ENCODE peak calls at places on chromosomes 11 and 22, in four cellular contexts. One of them, this sample, is unnamed.

GRCh38 chr11:88448131-88448530 is 110.6 kb upstream of the CTSC start:
- DNase-seq in H1: no peak
- DNase-seq in GM12878: no peak
- DNase-seq in HCT116: no peak
- DNase-seq in this sample: no peak

GRCh38 chr11:24249921-24250320 is 246.9 kb upstream of the LUZP2 start:
- DNase-seq in H1: no peak
- DNase-seq in GM12878: no peak
- DNase-seq in HCT116: no peak
- DNase-seq in this sample: no peak

GRCh38 chr11:62449451-62449851 is 30.6 kb downstream of the SCGB1A1 start:
- DNase-seq in H1: no peak
- DNase-seq in GM12878: no peak
- DNase-seq in HCT116: no peak
- DNase-seq in this sample: no peak

GRCh38 chr11:62466444-62466843 is 47.6 kb downstream of the SCGB1A1 start:
- DNase-seq in H1: no peak
- DNase-seq in GM12878: no peak
- DNase-seq in HCT116: no peak
- DNase-seq in this sample: peak; percentile 47

GRCh38 chr11:12845739-12846358 is 163.3 kb upstream of the RASSF10 start:
- DNase-seq in H1: no peak
- DNase-seq in GM12878: no peak
- DNase-seq in HCT116: no peak
- DNase-seq in this sample: peak; percentile 58

GRCh38 chr11:69278091-69278867 is 15.7 kb upstream of the MYEOV start:
- DNase-seq in H1: no peak
- DNase-seq in GM12878: no peak
- DNase-seq in HCT116: no peak
- DNase-seq in this sample: no peak

GRCh38 chr11:102453286-102453797 is 777 bp upstream of the TMEM123 start:
- DNase-seq in H1: no peak
- DNase-seq in GM12878: no peak
- DNase-seq in HCT116: no peak
- DNase-seq in this sample: peak; percentile 30

GRCh38 chr11:9858822-9859221 is 194.9 kb downstream of the SWAP70 start:
- DNase-seq in H1: no peak
- DNase-seq in GM12878: no peak
- DNase-seq in HCT116: no peak
- DNase-seq in this sample: peak; percentile 11

GRCh38 chr11:34366522-34366921 is 8.7 kb upstream of the ABTB2 start:
- DNase-seq in H1: no peak
- DNase-seq in GM12878: no peak
- DNase-seq in HCT116: peak; percentile 73
- DNase-seq in this sample: peak; percentile 60

GRCh38 chr11:74739546-74740270 is 8.5 kb upstream of the CHRDL2 start:
- DNase-seq in H1: peak; percentile 46
- DNase-seq in GM12878: no peak
- DNase-seq in HCT116: peak; percentile 41
- DNase-seq in this sample: peak; percentile 80

GRCh38 chr11:2287102-2287501 is 14.6 kb downstream of the C11orf21 start:
- DNase-seq in H1: no peak
- DNase-seq in GM12878: no peak
- DNase-seq in HCT116: no peak
- DNase-seq in this sample: no peak

GRCh38 chr11:117825538-117826359 is 1.2 kb upstream of the FXYD2 start:
- DNase-seq in H1: no peak
- DNase-seq in GM12878: no peak
- DNase-seq in HCT116: no peak
- DNase-seq in this sample: no peak

GRCh38 chr11:60485987-60486386 is 6.6 kb upstream of the MS4A12 start:
- DNase-seq in H1: no peak
- DNase-seq in GM12878: peak; percentile 86
- DNase-seq in HCT116: peak; percentile 79
- DNase-seq in this sample: peak; percentile 64

GRCh38 chr11:102940714-102941588 is 14.6 kb downstream of the MMP13 start:
- DNase-seq in H1: peak; percentile 7
- DNase-seq in GM12878: peak; percentile 37
- DNase-seq in HCT116: peak; percentile 70
- DNase-seq in this sample: peak; percentile 63

GRCh38 chr11:8283510-8284272 is 20.0 kb upstream of the LMO1 start:
- DNase-seq in H1: no peak
- DNase-seq in GM12878: no peak
- DNase-seq in HCT116: no peak
- DNase-seq in this sample: peak; percentile 29

GRCh38 chr22:41992496-41992895 is 6.1 kb upstream of the WBP2NL start:
- DNase-seq in H1: no peak
- DNase-seq in GM12878: no peak
- DNase-seq in HCT116: no peak
- DNase-seq in this sample: no peak

GRCh38 chr22:29482253-29482652 is 2.2 kb downstream of the NEFH start:
- DNase-seq in H1: no peak
- DNase-seq in GM12878: no peak
- DNase-seq in HCT116: no peak
- DNase-seq in this sample: no peak

GRCh38 chr11:45688472-45689033 is 23.1 kb upstream of the CHST1 start:
- DNase-seq in H1: no peak
- DNase-seq in GM12878: no peak
- DNase-seq in HCT116: no peak
- DNase-seq in this sample: no peak

GRCh38 chr11:62922653-62923371 is 1.6 kb upstream of the CHRM1 start:
- DNase-seq in H1: no peak
- DNase-seq in GM12878: no peak
- DNase-seq in HCT116: no peak
- DNase-seq in this sample: peak; percentile 79

GRCh38 chr11:92911478-92911877 is 58.0 kb upstream of the MTNR1B start:
- DNase-seq in H1: no peak
- DNase-seq in GM12878: no peak
- DNase-seq in HCT116: no peak
- DNase-seq in this sample: no peak

GRCh38 chr11:82315093-82315492 is 418.6 kb downstream of the FAM181B start:
- DNase-seq in H1: peak; percentile 15
- DNase-seq in GM12878: no peak
- DNase-seq in HCT116: no peak
- DNase-seq in this sample: no peak

GRCh38 chr11:116189378-116190170 is 583.2 kb downstream of the BUD13 start:
- DNase-seq in H1: no peak
- DNase-seq in GM12878: no peak
- DNase-seq in HCT116: no peak
- DNase-seq in this sample: no peak

GRCh38 chr11:70087446-70088167 is 9.5 kb downstream of the ANO1 start:
- DNase-seq in H1: no peak
- DNase-seq in GM12878: no peak
- DNase-seq in HCT116: no peak
- DNase-seq in this sample: peak; percentile 21

GRCh38 chr11:10807629-10808552 is 835 bp downstream of the EIF4G2 start:
- DNase-seq in H1: no peak
- DNase-seq in GM12878: no peak
- DNase-seq in HCT116: no peak
- DNase-seq in this sample: peak; percentile 51

GRCh38 chr22:38262051-38262795 is 10.6 kb downstream of the TMEM184B start:
- DNase-seq in H1: no peak
- DNase-seq in GM12878: no peak
- DNase-seq in HCT116: no peak
- DNase-seq in this sample: peak; percentile 41

DNA sequence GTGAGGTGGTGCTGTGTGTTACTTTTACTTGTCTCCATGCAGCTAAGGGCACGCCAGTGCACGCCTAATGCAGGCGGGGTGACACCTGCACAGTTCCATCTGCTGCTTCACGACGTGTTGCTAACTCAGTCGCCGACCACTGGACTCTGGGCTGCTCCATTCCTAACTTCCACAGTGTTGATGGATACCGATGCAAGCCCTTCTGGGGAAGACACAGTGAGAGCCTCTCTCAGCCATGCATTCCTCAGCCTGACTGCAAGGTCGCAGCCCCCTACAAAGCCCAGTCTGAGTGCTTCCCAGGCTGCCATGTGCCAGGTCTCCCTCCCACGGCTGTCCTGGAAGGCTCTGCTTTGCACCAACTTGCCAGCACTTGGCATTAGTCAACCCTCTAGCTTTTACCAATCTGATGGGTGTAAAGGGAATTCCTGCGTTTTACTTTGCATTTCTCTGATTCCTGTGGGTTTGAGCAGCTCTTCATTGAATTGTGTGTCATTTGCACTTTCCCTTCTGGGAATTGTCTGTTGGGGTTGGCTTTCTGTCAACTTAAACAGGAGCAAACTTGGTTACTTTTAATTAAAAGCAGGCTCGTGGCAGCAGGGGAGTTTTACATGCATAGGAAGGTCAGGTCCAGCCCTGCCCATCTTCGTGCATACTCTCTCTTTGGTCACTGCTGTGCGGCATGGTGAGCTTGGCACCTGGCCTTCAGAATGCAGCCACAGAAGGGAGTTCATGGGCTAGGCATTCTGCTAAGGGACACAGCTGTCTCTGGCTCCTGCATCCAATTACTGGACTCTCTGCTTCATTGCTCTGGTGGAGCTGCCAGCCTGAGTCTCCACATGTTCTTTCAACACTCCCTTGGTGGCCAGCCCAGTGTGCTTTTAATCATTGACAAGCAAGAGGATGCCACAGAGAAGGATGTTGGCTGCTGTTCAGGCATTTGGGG is 34.6 kb upstream of the SHANK2 start:
- DNase-seq in H1: no peak
- DNase-seq in GM12878: no peak
- DNase-seq in HCT116: no peak
- DNase-seq in this sample: no peak
- TF ChIP-seq EGR1 in H1: no peak
- TF ChIP-seq EGR1 in GM12878: no peak
- TF ChIP-seq EGR1 in HCT116: no peak
- TF ChIP-seq EGR1 in this sample: no peak

DNA sequence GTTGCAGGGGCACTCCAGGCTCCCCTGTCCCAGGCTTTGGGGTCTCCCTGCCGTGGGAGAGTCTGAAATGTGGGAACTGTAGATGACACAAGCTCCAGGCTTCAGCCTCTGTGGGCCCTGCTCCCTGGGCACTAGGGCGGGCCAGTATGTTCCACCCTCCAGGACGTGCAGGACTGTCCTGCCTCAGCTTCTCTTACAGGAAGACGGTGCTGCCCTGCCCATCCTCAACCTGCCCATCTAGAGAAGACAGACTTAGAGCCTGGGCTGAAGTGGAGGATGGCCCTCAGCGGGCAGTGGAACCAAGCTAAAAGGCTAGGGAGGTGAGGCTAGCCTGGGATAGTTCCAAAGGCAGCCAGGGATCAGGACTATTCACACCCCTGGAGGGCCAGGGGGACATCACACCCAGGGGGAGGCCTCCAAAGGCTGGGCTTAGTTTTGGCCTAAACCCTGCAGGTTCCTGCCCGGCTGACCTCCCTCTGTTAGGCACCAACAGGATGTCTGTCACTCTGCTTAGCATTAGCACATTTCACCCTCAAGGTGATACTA is 4.0 kb upstream of the CERK start:
- DNase-seq in H1: no peak
- DNase-seq in GM12878: no peak
- DNase-seq in HCT116: no peak
- DNase-seq in this sample: no peak
- TF ChIP-seq EGR1 in H1: no peak
- TF ChIP-seq EGR1 in GM12878: no peak
- TF ChIP-seq EGR1 in HCT116: no peak
- TF ChIP-seq EGR1 in this sample: no peak

GRCh38 chr22:23892130-23892529 is 2.1 kb upstream of the MIF start:
- DNase-seq in H1: no peak
- DNase-seq in GM12878: no peak
- DNase-seq in HCT116: no peak
- DNase-seq in this sample: no peak

GRCh38 chr22:23892626-23893445 is 1.3 kb upstream of the MIF start:
- DNase-seq in H1: no peak
- DNase-seq in GM12878: no peak
- DNase-seq in HCT116: no peak
- DNase-seq in this sample: no peak

GRCh38 chr22:23888615-23889401 is 5.4 kb upstream of the MIF start:
- DNase-seq in H1: no peak
- DNase-seq in GM12878: no peak
- DNase-seq in HCT116: no peak
- DNase-seq in this sample: peak; percentile 42

GRCh38 chr22:23891726-23892125 is 2.5 kb upstream of the MIF start:
- DNase-seq in H1: no peak
- DNase-seq in GM12878: no peak
- DNase-seq in HCT116: no peak
- DNase-seq in this sample: no peak

DNA sequence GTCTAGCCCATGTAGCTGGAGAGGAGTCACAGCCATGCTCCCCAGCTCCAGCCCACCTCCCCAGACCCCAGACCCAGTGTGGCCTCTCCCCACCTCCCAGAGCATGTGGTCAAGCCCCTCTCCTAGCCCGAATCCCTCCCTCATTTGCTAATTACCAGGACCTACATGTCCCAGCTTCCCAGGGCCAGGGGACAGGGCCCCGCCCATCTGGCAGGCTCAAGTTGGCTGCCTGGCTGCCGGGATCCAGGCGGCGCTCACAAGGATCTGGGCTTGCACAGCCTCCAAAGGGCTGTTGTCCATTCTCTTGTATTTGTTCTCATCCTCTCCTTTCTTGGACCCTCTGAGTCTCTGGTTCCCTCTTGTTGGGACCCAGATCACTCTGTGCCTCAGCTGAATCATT is 4.6 kb upstream of the MIF start:
- DNase-seq in H1: no peak
- DNase-seq in GM12878: no peak
- DNase-seq in HCT116: no peak
- DNase-seq in this sample: no peak
- TF ChIP-seq EGR1 in H1: no peak
- TF ChIP-seq EGR1 in GM12878: no peak
- TF ChIP-seq EGR1 in HCT116: no peak
- TF ChIP-seq EGR1 in this sample: no peak

GRCh38 chr11:111456086-111456858 is 55.9 kb downstream of the BTG4 start:
- DNase-seq in H1: no peak
- DNase-seq in GM12878: no peak
- DNase-seq in HCT116: no peak
- DNase-seq in this sample: no peak
- TF ChIP-seq EGR1 in H1: no peak
- TF ChIP-seq EGR1 in GM12878: no peak
- TF ChIP-seq EGR1 in HCT116: no peak
- TF ChIP-seq EGR1 in this sample: no peak

DNA sequence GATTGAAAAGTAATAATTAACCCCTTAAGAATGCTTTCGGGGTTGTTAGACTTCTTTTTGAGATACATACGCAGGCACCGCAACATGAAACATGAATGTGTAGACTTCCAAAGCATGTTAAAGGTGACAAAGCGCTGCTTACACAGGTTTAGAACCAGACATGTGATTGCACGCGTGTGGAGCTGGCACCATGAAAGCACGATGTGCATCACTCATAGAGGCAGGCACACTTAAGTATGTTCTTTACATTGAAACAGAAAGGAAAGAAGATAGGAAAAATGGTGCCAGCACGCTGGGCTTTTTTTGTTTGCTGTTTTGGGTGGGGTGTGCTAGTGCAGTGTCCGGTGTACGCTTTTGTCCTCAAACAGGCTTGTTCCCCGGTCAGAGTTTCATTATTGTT is 83.6 kb upstream of the PPARA start:
- DNase-seq in H1: no peak
- DNase-seq in GM12878: no peak
- DNase-seq in HCT116: no peak
- DNase-seq in this sample: no peak
- TF ChIP-seq EGR1 in H1: no peak
- TF ChIP-seq EGR1 in GM12878: no peak
- TF ChIP-seq EGR1 in HCT116: no peak
- TF ChIP-seq EGR1 in this sample: no peak